ENCODE peak calls at places on chromosomes 12 and 14, in nine cellular contexts. One of them, this sample, is unnamed.

GRCh38 chr14:57512221-57512620 is 18.6 kb upstream of the CCDC198 start:
- DNase-seq in cardiac muscle cell: no peak
- DNase-seq in HL-60: no peak
- DNase-seq in spleen: no peak
- DNase-seq in right lobe of liver: no peak
- DNase-seq in body of pancreas: no peak
- DNase-seq in ovary: no peak
- DNase-seq in stomach: no peak
- DNase-seq in NB4: no peak
- DNase-seq in this sample: no peak

GRCh38 chr14:32933623-32933942 is 5.1 kb upstream of the NPAS3 start:
- DNase-seq in HL-60: no peak
- DNase-seq in NB4: no peak
- DNase-seq in ovary: no peak
- DNase-seq in body of pancreas: no peak
- DNase-seq in spleen: no peak
- DNase-seq in stomach: no peak
- DNase-seq in right lobe of liver: no peak
- DNase-seq in cardiac muscle cell: no peak
- DNase-seq in this sample: no peak

GRCh38 chr12:15592934-15593333 is 196.3 kb downstream of the EPS8 start:
- DNase-seq in ovary: no peak
- DNase-seq in cardiac muscle cell: no peak
- DNase-seq in HL-60: no peak
- DNase-seq in right lobe of liver: no peak
- DNase-seq in NB4: no peak
- DNase-seq in spleen: no peak
- DNase-seq in body of pancreas: no peak
- DNase-seq in stomach: no peak
- DNase-seq in this sample: no peak

GRCh38 chr12:75848961-75849360 is 182.6 kb downstream of the PHLDA1 start:
- DNase-seq in stomach: no peak
- DNase-seq in body of pancreas: no peak
- DNase-seq in ovary: no peak
- DNase-seq in right lobe of liver: no peak
- DNase-seq in cardiac muscle cell: no peak
- DNase-seq in spleen: no peak
- DNase-seq in NB4: no peak
- DNase-seq in HL-60: no peak
- DNase-seq in this sample: no peak

GRCh38 chr14:86654558-86655184 is 1124.7 kb downstream of the FLRT2 start:
- DNase-seq in cardiac muscle cell: peak
- DNase-seq in stomach: peak
- DNase-seq in ovary: no peak
- DNase-seq in spleen: no peak
- DNase-seq in NB4: peak
- DNase-seq in right lobe of liver: no peak
- DNase-seq in HL-60: peak
- DNase-seq in body of pancreas: peak
- DNase-seq in this sample: no peak

GRCh38 chr14:100440207-100440631 is 117.1 kb downstream of the SLC25A47 start:
- DNase-seq in spleen: no peak
- DNase-seq in cardiac muscle cell: peak
- DNase-seq in ovary: peak
- DNase-seq in body of pancreas: peak
- DNase-seq in stomach: peak
- DNase-seq in NB4: peak
- DNase-seq in HL-60: peak
- DNase-seq in right lobe of liver: peak
- DNase-seq in this sample: no peak

GRCh38 chr14:70052990-70053389 is 135.8 kb downstream of the SLC8A3 start:
- DNase-seq in stomach: no peak
- DNase-seq in ovary: no peak
- DNase-seq in NB4: peak
- DNase-seq in cardiac muscle cell: peak
- DNase-seq in right lobe of liver: no peak
- DNase-seq in HL-60: no peak
- DNase-seq in spleen: no peak
- DNase-seq in body of pancreas: peak
- DNase-seq in this sample: no peak

GRCh38 chr12:93130371-93131049 is 201.4 kb upstream of the EEA1 start:
- DNase-seq in body of pancreas: no peak
- DNase-seq in NB4: peak
- DNase-seq in cardiac muscle cell: peak
- DNase-seq in right lobe of liver: no peak
- DNase-seq in stomach: no peak
- DNase-seq in ovary: no peak
- DNase-seq in spleen: no peak
- DNase-seq in HL-60: no peak
- DNase-seq in this sample: no peak

GRCh38 chr12:4287325-4288290 is 14.0 kb downstream of the CCND2 start:
- DNase-seq in HL-60: no peak
- DNase-seq in NB4: no peak
- DNase-seq in ovary: no peak
- DNase-seq in body of pancreas: no peak
- DNase-seq in spleen: no peak
- DNase-seq in cardiac muscle cell: no peak
- DNase-seq in right lobe of liver: no peak
- DNase-seq in stomach: no peak
- DNase-seq in this sample: no peak

GRCh38 chr12:8917751-8918150 is 3.4 kb downstream of the PHC1 start:
- DNase-seq in ovary: no peak
- DNase-seq in body of pancreas: no peak
- DNase-seq in HL-60: no peak
- DNase-seq in NB4: no peak
- DNase-seq in right lobe of liver: no peak
- DNase-seq in stomach: no peak
- DNase-seq in cardiac muscle cell: no peak
- DNase-seq in spleen: no peak
- DNase-seq in this sample: no peak

GRCh38 chr14:68564826-68565760 is 227.8 kb downstream of the ZFP36L1 start:
- DNase-seq in right lobe of liver: no peak
- DNase-seq in spleen: no peak
- DNase-seq in cardiac muscle cell: no peak
- DNase-seq in body of pancreas: no peak
- DNase-seq in HL-60: no peak
- DNase-seq in NB4: no peak
- DNase-seq in stomach: no peak
- DNase-seq in ovary: no peak
- DNase-seq in this sample: no peak

GRCh38 chr12:123996581-123996980 is 23.6 kb downstream of the ZNF664 start:
- DNase-seq in right lobe of liver: no peak
- DNase-seq in body of pancreas: no peak
- DNase-seq in NB4: no peak
- DNase-seq in spleen: no peak
- DNase-seq in stomach: no peak
- DNase-seq in HL-60: no peak
- DNase-seq in ovary: no peak
- DNase-seq in cardiac muscle cell: no peak
- DNase-seq in this sample: no peak

GRCh38 chr14:23154876-23155587 is 28.4 kb downstream of the SLC7A8 start:
- DNase-seq in body of pancreas: peak
- DNase-seq in HL-60: no peak
- DNase-seq in right lobe of liver: no peak
- DNase-seq in cardiac muscle cell: peak
- DNase-seq in spleen: no peak
- DNase-seq in NB4: no peak
- DNase-seq in stomach: peak
- DNase-seq in ovary: peak
- DNase-seq in this sample: peak

GRCh38 chr12:57618966-57619433 is 7.8 kb downstream of the ARHGEF25 start:
- DNase-seq in ovary: no peak
- DNase-seq in NB4: no peak
- DNase-seq in stomach: no peak
- DNase-seq in cardiac muscle cell: peak
- DNase-seq in right lobe of liver: no peak
- DNase-seq in body of pancreas: no peak
- DNase-seq in spleen: no peak
- DNase-seq in HL-60: no peak
- DNase-seq in this sample: no peak

GRCh38 chr12:120496353-120497340 is 734 bp downstream of the DYNLL1 start:
- DNase-seq in body of pancreas: peak
- DNase-seq in HL-60: peak
- DNase-seq in NB4: peak
- DNase-seq in cardiac muscle cell: peak
- DNase-seq in right lobe of liver: peak
- DNase-seq in ovary: peak
- DNase-seq in stomach: peak
- DNase-seq in spleen: peak
- DNase-seq in this sample: no peak

GRCh38 chr12:82650627-82651337 is 35.9 kb upstream of the TMTC2 start:
- DNase-seq in ovary: no peak
- DNase-seq in HL-60: no peak
- DNase-seq in cardiac muscle cell: no peak
- DNase-seq in body of pancreas: no peak
- DNase-seq in NB4: peak
- DNase-seq in spleen: no peak
- DNase-seq in stomach: peak
- DNase-seq in right lobe of liver: no peak
- DNase-seq in this sample: no peak

GRCh38 chr12:10607885-10608458 is 5.4 kb downstream of the MAGOHB start:
- DNase-seq in body of pancreas: no peak
- DNase-seq in cardiac muscle cell: no peak
- DNase-seq in ovary: no peak
- DNase-seq in stomach: no peak
- DNase-seq in NB4: peak
- DNase-seq in right lobe of liver: no peak
- DNase-seq in HL-60: no peak
- DNase-seq in spleen: no peak
- DNase-seq in this sample: no peak
- TF ChIP-seq CTCF in body of pancreas: no peak
- TF ChIP-seq CTCF in cardiac muscle cell: peak
- TF ChIP-seq CTCF in ovary: no peak
- TF ChIP-seq CTCF in stomach: no peak
- TF ChIP-seq CTCF in NB4: peak
- TF ChIP-seq CTCF in right lobe of liver: no peak
- TF ChIP-seq CTCF in HL-60: no peak
- TF ChIP-seq CTCF in spleen: no peak
- TF ChIP-seq CTCF in this sample: peak

DNA sequence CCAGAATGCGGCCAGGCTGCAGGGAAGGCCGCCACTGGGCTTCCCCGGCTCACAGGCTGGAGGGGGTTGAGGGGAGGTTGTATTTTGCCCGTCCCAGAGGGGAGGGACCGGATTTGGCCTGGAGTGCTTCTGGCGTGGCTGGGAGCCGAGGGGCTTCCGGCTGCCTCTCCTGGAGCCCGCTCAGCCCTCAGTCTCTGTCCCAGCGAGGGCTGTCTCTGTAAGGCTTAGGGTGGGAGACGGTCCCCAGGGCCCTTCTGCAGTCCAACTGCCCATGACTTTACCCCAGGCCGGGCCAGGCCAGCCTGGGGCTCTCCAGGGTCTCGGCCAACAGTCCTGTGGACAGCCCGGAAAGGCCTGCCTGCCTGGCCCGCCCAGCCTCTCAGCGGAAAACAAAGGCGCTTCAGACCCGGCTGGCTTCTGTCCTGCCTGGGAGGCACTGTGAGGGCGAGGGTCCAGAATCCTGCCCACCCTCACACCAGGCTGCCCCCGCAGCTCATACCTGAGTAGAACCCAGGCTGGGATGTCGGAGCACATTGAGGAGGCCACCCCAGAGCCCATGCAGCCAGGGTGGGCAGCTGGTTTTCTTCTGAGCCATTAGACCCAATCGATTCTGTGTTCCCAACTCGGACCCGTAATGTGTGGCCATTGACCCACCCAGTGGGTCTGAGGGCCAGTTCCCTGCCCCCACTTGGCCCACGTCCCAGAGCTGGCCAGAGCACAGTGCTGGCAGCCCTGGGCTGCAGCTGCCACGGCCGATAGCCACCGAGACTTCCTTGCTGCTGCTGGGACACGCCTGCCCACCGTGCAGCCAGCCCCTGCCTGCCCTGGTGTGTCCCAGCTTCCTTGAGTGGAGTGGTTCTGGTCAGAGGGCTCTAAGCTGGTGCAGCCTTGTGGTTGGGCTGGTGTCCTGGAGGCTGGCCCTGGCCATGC is 1.6 kb downstream of the CRIP2 start:
- DNase-seq in body of pancreas: peak
- DNase-seq in spleen: peak
- DNase-seq in cardiac muscle cell: no peak
- DNase-seq in HL-60: no peak
- DNase-seq in NB4: no peak
- DNase-seq in right lobe of liver: peak
- DNase-seq in stomach: peak
- DNase-seq in ovary: peak
- DNase-seq in this sample: no peak
- TF ChIP-seq CTCF in body of pancreas: no peak
- TF ChIP-seq CTCF in spleen: no peak
- TF ChIP-seq CTCF in cardiac muscle cell: no peak
- TF ChIP-seq CTCF in HL-60: no peak
- TF ChIP-seq CTCF in NB4: no peak
- TF ChIP-seq CTCF in right lobe of liver: no peak
- TF ChIP-seq CTCF in stomach: no peak
- TF ChIP-seq CTCF in ovary: no peak
- TF ChIP-seq CTCF in this sample: no peak

GRCh38 chr12:19421503-19422282 is 17.6 kb upstream of the AEBP2 start:
- DNase-seq in cardiac muscle cell: no peak
- DNase-seq in spleen: no peak
- DNase-seq in ovary: no peak
- DNase-seq in body of pancreas: no peak
- DNase-seq in stomach: no peak
- DNase-seq in HL-60: peak
- DNase-seq in NB4: peak
- DNase-seq in right lobe of liver: peak
- DNase-seq in this sample: no peak
- TF ChIP-seq CTCF in cardiac muscle cell: no peak
- TF ChIP-seq CTCF in spleen: no peak
- TF ChIP-seq CTCF in ovary: no peak
- TF ChIP-seq CTCF in body of pancreas: no peak
- TF ChIP-seq CTCF in stomach: no peak
- TF ChIP-seq CTCF in HL-60: no peak
- TF ChIP-seq CTCF in NB4: no peak
- TF ChIP-seq CTCF in right lobe of liver: no peak
- TF ChIP-seq CTCF in this sample: no peak

DNA sequence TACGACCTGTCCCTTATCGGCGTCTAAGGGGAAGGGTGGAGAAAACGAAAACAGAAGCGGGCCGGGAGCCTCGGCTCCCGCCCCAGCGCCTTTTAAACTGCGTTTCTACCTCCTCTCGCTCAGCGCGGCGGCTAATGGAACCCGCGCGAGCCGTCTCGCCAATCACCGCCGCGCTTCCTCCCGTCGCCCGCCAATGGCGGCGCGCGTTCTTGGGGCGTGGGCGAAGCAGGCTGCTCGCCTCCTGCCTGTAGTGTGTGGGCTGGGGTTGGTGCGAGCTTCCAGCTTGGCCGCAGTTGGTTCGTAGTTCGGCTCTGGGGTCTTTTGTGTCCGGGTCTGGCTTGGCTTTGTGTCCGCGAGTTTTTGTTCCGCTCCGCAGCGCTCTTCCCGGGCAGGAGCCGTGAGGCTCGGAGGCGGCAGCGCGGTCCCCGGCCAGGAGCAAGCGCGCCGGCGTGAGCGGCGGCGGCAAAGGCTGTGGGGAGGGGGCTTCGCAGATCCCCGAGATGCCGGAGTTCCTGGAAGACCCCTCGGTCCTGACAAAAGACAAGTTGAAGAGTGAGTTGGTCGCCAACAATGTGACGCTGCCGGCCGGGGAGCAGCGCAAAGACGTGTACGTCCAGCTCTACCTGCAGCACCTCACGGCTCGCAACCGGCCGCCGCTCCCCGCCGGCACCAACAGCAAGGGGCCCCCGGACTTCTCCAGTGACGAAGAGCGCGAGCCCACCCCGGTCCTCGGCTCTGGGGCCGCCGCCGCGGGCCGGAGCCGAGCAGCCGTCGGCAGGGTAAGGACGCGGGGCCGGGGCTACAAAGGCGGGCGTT is at the start of gene TMPO:
- DNase-seq in stomach: peak
- DNase-seq in NB4: peak
- DNase-seq in spleen: peak
- DNase-seq in ovary: peak
- DNase-seq in body of pancreas: peak
- DNase-seq in cardiac muscle cell: peak
- DNase-seq in HL-60: peak
- DNase-seq in right lobe of liver: peak
- DNase-seq in this sample: peak
- TF ChIP-seq CTCF in stomach: no peak
- TF ChIP-seq CTCF in NB4: no peak
- TF ChIP-seq CTCF in spleen: no peak
- TF ChIP-seq CTCF in ovary: peak
- TF ChIP-seq CTCF in body of pancreas: no peak
- TF ChIP-seq CTCF in cardiac muscle cell: no peak
- TF ChIP-seq CTCF in HL-60: no peak
- TF ChIP-seq CTCF in right lobe of liver: no peak
- TF ChIP-seq CTCF in this sample: no peak